ENCODE peak calls at places on chromosomes 16 and 17, in six cellular contexts. D, X, N, G, B and K are unnamed samples.

GRCh38 chr17:44334315-44335181 is 9.9 kb upstream of the SLC25A39 start:
- DNase-seq in D (no peak), X (no peak), N (no peak), G (no peak), B (no peak), K (no peak)

GRCh38 chr16:58127033-58127556 is 2.1 kb downstream of the CFAP20 start:
- DNase-seq in D (peak), X (no peak), N (no peak), G (peak), B (no peak), K (no peak)

GRCh38 chr16:57283214-57283955 is 1.1 kb downstream of the PLLP start:
- DNase-seq in D (no peak), X (no peak), N (peak), G (no peak), B (no peak), K (peak)

GRCh38 chr16:53456625-53457024 is 22.4 kb downstream of the RBL2 start:
- DNase-seq in D (no peak), X (no peak), N (no peak), G (no peak), B (no peak), K (no peak)

GRCh38 chr16:30651124-30652004 is 604 bp downstream of the PRR14 start:
- DNase-seq in D (peak), X (peak), N (peak), G (peak), B (peak), K (peak)

GRCh38 chr17:74295625-74296547 is 21.9 kb downstream of the DNAI2 start:
- DNase-seq in D (no peak), X (no peak), N (no peak), G (peak), B (no peak), K (no peak)

GRCh38 chr17:8376302-8377067 is at the start of gene KRABD2:
- DNase-seq in D (peak), X (peak), N (peak), G (peak), B (peak), K (peak)

GRCh38 chr17:40451420-40451819 is 8.2 kb downstream of the IGFBP4 start:
- DNase-seq in D (no peak), X (no peak), N (no peak), G (no peak), B (no peak), K (no peak)

GRCh38 chr17:9360610-9361571 is 214.7 kb downstream of the STX8 start:
- DNase-seq in D (no peak), X (no peak), N (no peak), G (peak), B (no peak), K (no peak)

GRCh38 chr17:55763856-55764255 is 13.0 kb downstream of the PCTP start:
- DNase-seq in D (peak), X (no peak), N (no peak), G (no peak), B (no peak), K (no peak)

GRCh38 chr16:59886021-59886420 is 1151.9 kb upstream of the GOT2 start:
- DNase-seq in D (no peak), X (no peak), N (no peak), G (peak), B (no peak), K (no peak)

GRCh38 chr16:2163211-2163881 is 7.8 kb downstream of the TRAF7 start:
- DNase-seq in D (no peak), X (no peak), N (no peak), G (peak), B (no peak), K (no peak)

GRCh38 chr16:85296859-85297698 is 184.8 kb upstream of the CIBAR2 start:
- DNase-seq in D (peak), X (peak), N (peak), G (no peak), B (peak), K (peak)

GRCh38 chr16:48101069-48101674 is 54.6 kb downstream of the ABCC12 start:
- DNase-seq in D (no peak), X (no peak), N (no peak), G (peak), B (no peak), K (no peak)